ENCODE peak calls at places on chromosome 14, in five cellular contexts. One of them, this sample, is unnamed.
A peak's percentile ranks its signal among the peaks of the same experiment; 100 is the strongest.

GRCh38 chr14:32702571-32702970 is 236.1 kb upstream of the NPAS3 start:
- DNase-seq in activated CD4-positive, alpha-beta T cell treated with anti-CD3 and anti-CD28 coated beads for 1 hour: peak; percentile 7
- DNase-seq in uterus: peak; percentile 32
- DNase-seq in CD4-positive, alpha-beta memory T cell: no peak
- DNase-seq in type B pancreatic cell: no peak
- DNase-seq in this sample: peak; percentile 42

GRCh38 chr14:64294672-64295413 is 672 bp upstream of the ESR2 start:
- DNase-seq in type B pancreatic cell: peak; percentile 80
- DNase-seq in activated CD4-positive, alpha-beta T cell treated with anti-CD3 and anti-CD28 coated beads for 1 hour: peak; percentile 67
- DNase-seq in CD4-positive, alpha-beta memory T cell: peak; percentile 78
- DNase-seq in uterus: peak; percentile 28
- DNase-seq in this sample: peak; percentile 72

GRCh38 chr14:23041729-23042128 is 283 bp upstream of the PSMB11 start:
- DNase-seq in activated CD4-positive, alpha-beta T cell treated with anti-CD3 and anti-CD28 coated beads for 1 hour: no peak
- DNase-seq in uterus: no peak
- DNase-seq in CD4-positive, alpha-beta memory T cell: no peak
- DNase-seq in type B pancreatic cell: no peak
- DNase-seq in this sample: no peak

GRCh38 chr14:28577711-28578131 is 188.9 kb upstream of the FOXG1 start:
- DNase-seq in type B pancreatic cell: no peak
- DNase-seq in CD4-positive, alpha-beta memory T cell: no peak
- DNase-seq in uterus: no peak
- DNase-seq in activated CD4-positive, alpha-beta T cell treated with anti-CD3 and anti-CD28 coated beads for 1 hour: no peak
- DNase-seq in this sample: no peak

GRCh38 chr14:92645841-92646478 is 102.5 kb downstream of the LGMN start:
- DNase-seq in activated CD4-positive, alpha-beta T cell treated with anti-CD3 and anti-CD28 coated beads for 1 hour: no peak
- DNase-seq in CD4-positive, alpha-beta memory T cell: no peak
- DNase-seq in type B pancreatic cell: no peak
- DNase-seq in uterus: no peak
- DNase-seq in this sample: no peak

GRCh38 chr14:77544571-77544970 is 46.0 kb upstream of the ISM2 start:
- DNase-seq in CD4-positive, alpha-beta memory T cell: no peak
- DNase-seq in uterus: no peak
- DNase-seq in type B pancreatic cell: no peak
- DNase-seq in activated CD4-positive, alpha-beta T cell treated with anti-CD3 and anti-CD28 coated beads for 1 hour: no peak
- DNase-seq in this sample: no peak

GRCh38 chr14:52949711-52950409 is 990 bp downstream of the FERMT2 start:
- DNase-seq in uterus: peak; percentile 30
- DNase-seq in activated CD4-positive, alpha-beta T cell treated with anti-CD3 and anti-CD28 coated beads for 1 hour: no peak
- DNase-seq in CD4-positive, alpha-beta memory T cell: no peak
- DNase-seq in type B pancreatic cell: no peak
- DNase-seq in this sample: no peak

GRCh38 chr14:98203421-98203820 is 1068.6 kb downstream of the BCL11B start:
- DNase-seq in activated CD4-positive, alpha-beta T cell treated with anti-CD3 and anti-CD28 coated beads for 1 hour: no peak
- DNase-seq in CD4-positive, alpha-beta memory T cell: no peak
- DNase-seq in uterus: no peak
- DNase-seq in type B pancreatic cell: no peak
- DNase-seq in this sample: no peak

GRCh38 chr14:68782091-68782981 is 10.5 kb downstream of the ZFP36L1 start:
- DNase-seq in activated CD4-positive, alpha-beta T cell treated with anti-CD3 and anti-CD28 coated beads for 1 hour: peak; percentile 22
- DNase-seq in CD4-positive, alpha-beta memory T cell: peak; percentile 77
- DNase-seq in uterus: peak; percentile 34
- DNase-seq in type B pancreatic cell: peak; percentile 64
- DNase-seq in this sample: no peak

GRCh38 chr14:93830753-93831461 is 42.6 kb upstream of the PRIMA1 start:
- DNase-seq in CD4-positive, alpha-beta memory T cell: no peak
- DNase-seq in uterus: no peak
- DNase-seq in activated CD4-positive, alpha-beta T cell treated with anti-CD3 and anti-CD28 coated beads for 1 hour: no peak
- DNase-seq in type B pancreatic cell: no peak
- DNase-seq in this sample: no peak

GRCh38 chr14:51035611-51036192 is 59.2 kb downstream of the TRIM9 start:
- DNase-seq in uterus: no peak
- DNase-seq in activated CD4-positive, alpha-beta T cell treated with anti-CD3 and anti-CD28 coated beads for 1 hour: no peak
- DNase-seq in type B pancreatic cell: no peak
- DNase-seq in CD4-positive, alpha-beta memory T cell: no peak
- DNase-seq in this sample: no peak

GRCh38 chr14:68794130-68794855 is 1.4 kb upstream of the ZFP36L1 start:
- DNase-seq in activated CD4-positive, alpha-beta T cell treated with anti-CD3 and anti-CD28 coated beads for 1 hour: peak; percentile 83
- DNase-seq in uterus: peak; percentile 94
- DNase-seq in CD4-positive, alpha-beta memory T cell: peak; percentile 82
- DNase-seq in type B pancreatic cell: peak; percentile 86
- DNase-seq in this sample: peak; percentile 92

GRCh38 chr14:80678436-80678835 is 263.1 kb downstream of the CEP128 start:
- DNase-seq in type B pancreatic cell: no peak
- DNase-seq in CD4-positive, alpha-beta memory T cell: no peak
- DNase-seq in activated CD4-positive, alpha-beta T cell treated with anti-CD3 and anti-CD28 coated beads for 1 hour: no peak
- DNase-seq in uterus: no peak
- DNase-seq in this sample: no peak

GRCh38 chr14:56417173-56417572 is 162.4 kb upstream of the TMEM260 start:
- DNase-seq in activated CD4-positive, alpha-beta T cell treated with anti-CD3 and anti-CD28 coated beads for 1 hour: no peak
- DNase-seq in type B pancreatic cell: no peak
- DNase-seq in CD4-positive, alpha-beta memory T cell: no peak
- DNase-seq in uterus: no peak
- DNase-seq in this sample: no peak

GRCh38 chr14:59407246-59407615 is 57.9 kb downstream of the GPR135 start:
- DNase-seq in uterus: no peak
- DNase-seq in activated CD4-positive, alpha-beta T cell treated with anti-CD3 and anti-CD28 coated beads for 1 hour: no peak
- DNase-seq in CD4-positive, alpha-beta memory T cell: no peak
- DNase-seq in type B pancreatic cell: no peak
- DNase-seq in this sample: no peak

GRCh38 chr14:85475113-85475512 is 54.8 kb upstream of the FLRT2 start:
- DNase-seq in CD4-positive, alpha-beta memory T cell: no peak
- DNase-seq in type B pancreatic cell: no peak
- DNase-seq in activated CD4-positive, alpha-beta T cell treated with anti-CD3 and anti-CD28 coated beads for 1 hour: no peak
- DNase-seq in uterus: no peak
- DNase-seq in this sample: no peak

GRCh38 chr14:87690076-87690661 is 302.8 kb downstream of the GALC start:
- DNase-seq in activated CD4-positive, alpha-beta T cell treated with anti-CD3 and anti-CD28 coated beads for 1 hour: no peak
- DNase-seq in CD4-positive, alpha-beta memory T cell: no peak
- DNase-seq in type B pancreatic cell: no peak
- DNase-seq in uterus: no peak
- DNase-seq in this sample: no peak

GRCh38 chr14:42420071-42420470 is 813.4 kb downstream of the LRFN5 start:
- DNase-seq in activated CD4-positive, alpha-beta T cell treated with anti-CD3 and anti-CD28 coated beads for 1 hour: no peak
- DNase-seq in type B pancreatic cell: no peak
- DNase-seq in CD4-positive, alpha-beta memory T cell: no peak
- DNase-seq in uterus: no peak
- DNase-seq in this sample: no peak

GRCh38 chr14:45641541-45641940 is 388.5 kb upstream of the MIS18BP1 start:
- DNase-seq in uterus: no peak
- DNase-seq in CD4-positive, alpha-beta memory T cell: no peak
- DNase-seq in activated CD4-positive, alpha-beta T cell treated with anti-CD3 and anti-CD28 coated beads for 1 hour: no peak
- DNase-seq in type B pancreatic cell: no peak
- DNase-seq in this sample: no peak

GRCh38 chr14:71331393-71331792 is 424.1 kb downstream of the PCNX1 start:
- DNase-seq in type B pancreatic cell: no peak
- DNase-seq in uterus: no peak
- DNase-seq in activated CD4-positive, alpha-beta T cell treated with anti-CD3 and anti-CD28 coated beads for 1 hour: no peak
- DNase-seq in CD4-positive, alpha-beta memory T cell: no peak
- DNase-seq in this sample: no peak

GRCh38 chr14:105201928-105202513 is 20.9 kb upstream of the NUDT14 start:
- DNase-seq in CD4-positive, alpha-beta memory T cell: no peak
- DNase-seq in activated CD4-positive, alpha-beta T cell treated with anti-CD3 and anti-CD28 coated beads for 1 hour: no peak
- DNase-seq in type B pancreatic cell: no peak
- DNase-seq in uterus: no peak
- DNase-seq in this sample: no peak

GRCh38 chr14:25237845-25238244 is 187.9 kb upstream of the STXBP6 start:
- DNase-seq in CD4-positive, alpha-beta memory T cell: no peak
- DNase-seq in activated CD4-positive, alpha-beta T cell treated with anti-CD3 and anti-CD28 coated beads for 1 hour: no peak
- DNase-seq in uterus: no peak
- DNase-seq in type B pancreatic cell: no peak
- DNase-seq in this sample: no peak

GRCh38 chr14:81363746-81364400 is 36.3 kb downstream of the STON2 start:
- DNase-seq in activated CD4-positive, alpha-beta T cell treated with anti-CD3 and anti-CD28 coated beads for 1 hour: no peak
- DNase-seq in CD4-positive, alpha-beta memory T cell: no peak
- DNase-seq in type B pancreatic cell: no peak
- DNase-seq in uterus: no peak
- DNase-seq in this sample: no peak

GRCh38 chr14:51625170-51625569 is 26.5 kb upstream of the FRMD6 start:
- DNase-seq in uterus: no peak
- DNase-seq in type B pancreatic cell: no peak
- DNase-seq in CD4-positive, alpha-beta memory T cell: no peak
- DNase-seq in activated CD4-positive, alpha-beta T cell treated with anti-CD3 and anti-CD28 coated beads for 1 hour: no peak
- DNase-seq in this sample: no peak

GRCh38 chr14:21093769-21094681 is 4.4 kb downstream of the ZNF219 start:
- DNase-seq in activated CD4-positive, alpha-beta T cell treated with anti-CD3 and anti-CD28 coated beads for 1 hour: no peak
- DNase-seq in type B pancreatic cell: no peak
- DNase-seq in uterus: peak; percentile 18
- DNase-seq in CD4-positive, alpha-beta memory T cell: no peak
- DNase-seq in this sample: no peak

GRCh38 chr14:28772613-28773012 is 6.0 kb downstream of the FOXG1 start:
- DNase-seq in uterus: no peak
- DNase-seq in activated CD4-positive, alpha-beta T cell treated with anti-CD3 and anti-CD28 coated beads for 1 hour: no peak
- DNase-seq in CD4-positive, alpha-beta memory T cell: no peak
- DNase-seq in type B pancreatic cell: no peak
- DNase-seq in this sample: no peak

GRCh38 chr14:56796259-56796658 is 14.0 kb downstream of the OTX2 start:
- DNase-seq in type B pancreatic cell: no peak
- DNase-seq in activated CD4-positive, alpha-beta T cell treated with anti-CD3 and anti-CD28 coated beads for 1 hour: no peak
- DNase-seq in CD4-positive, alpha-beta memory T cell: no peak
- DNase-seq in uterus: no peak
- DNase-seq in this sample: no peak

This sample was measured in heart left ventricle.